ENCODE peak calls at places on chromosomes 1 and 21, in seven cellular contexts. One of them, this sample, is unnamed. For H3K36me3, the result is how much of the 10 kb centered on the place peaks cover.

GRCh38 chr21:44348861-44349260 is 4.6 kb upstream of the TRPM2 start:
- DNase-seq in GM06990: no peak
- DNase-seq in mammary epithelial cell: no peak
- DNase-seq in CD8-positive, alpha-beta memory T cell: no peak
- DNase-seq in OCI-LY7: no peak
- DNase-seq in fibroblast of lung: no peak
- DNase-seq in tibial artery: no peak
- DNase-seq in this sample: no peak

GRCh38 chr1:34781071-34781843 is at the start of gene GJB3:
- DNase-seq in GM06990: no peak
- DNase-seq in mammary epithelial cell: peak
- DNase-seq in CD8-positive, alpha-beta memory T cell: no peak
- DNase-seq in OCI-LY7: no peak
- DNase-seq in fibroblast of lung: no peak
- DNase-seq in tibial artery: peak
- DNase-seq in this sample: no peak

GRCh38 chr21:26964379-26964778 is 2.5 kb downstream of the ADAMTS5 start:
- DNase-seq in GM06990: no peak
- DNase-seq in mammary epithelial cell: no peak
- DNase-seq in CD8-positive, alpha-beta memory T cell: no peak
- DNase-seq in OCI-LY7: no peak
- DNase-seq in fibroblast of lung: peak
- DNase-seq in tibial artery: peak
- DNase-seq in this sample: no peak

GRCh38 chr1:99737016-99737415 is 29.4 kb downstream of the FRRS1 start:
- DNase-seq in GM06990: no peak
- DNase-seq in mammary epithelial cell: peak
- DNase-seq in CD8-positive, alpha-beta memory T cell: no peak
- DNase-seq in OCI-LY7: peak
- DNase-seq in fibroblast of lung: peak
- DNase-seq in tibial artery: no peak
- DNase-seq in this sample: peak

GRCh38 chr21:41232055-41232454 is 64.1 kb downstream of the BACE2 start:
- DNase-seq in GM06990: no peak
- DNase-seq in mammary epithelial cell: no peak
- DNase-seq in CD8-positive, alpha-beta memory T cell: no peak
- DNase-seq in OCI-LY7: no peak
- DNase-seq in fibroblast of lung: no peak
- DNase-seq in tibial artery: no peak
- DNase-seq in this sample: no peak

GRCh38 chr21:42125571-42126544 is 54.7 kb downstream of the UMODL1 start:
- DNase-seq in GM06990: no peak
- DNase-seq in mammary epithelial cell: no peak
- DNase-seq in CD8-positive, alpha-beta memory T cell: no peak
- DNase-seq in OCI-LY7: peak
- DNase-seq in fibroblast of lung: peak
- DNase-seq in tibial artery: no peak
- DNase-seq in this sample: no peak

GRCh38 chr21:45104560-45104959 is 30.2 kb downstream of the ADARB1 start:
- DNase-seq in GM06990: peak
- DNase-seq in mammary epithelial cell: peak
- DNase-seq in CD8-positive, alpha-beta memory T cell: no peak
- DNase-seq in OCI-LY7: no peak
- DNase-seq in fibroblast of lung: no peak
- DNase-seq in tibial artery: peak
- DNase-seq in this sample: no peak

GRCh38 chr1:39255212-39255611 is 50.7 kb downstream of the MACF1 start:
- DNase-seq in GM06990: no peak
- DNase-seq in mammary epithelial cell: no peak
- DNase-seq in CD8-positive, alpha-beta memory T cell: no peak
- DNase-seq in OCI-LY7: no peak
- DNase-seq in fibroblast of lung: no peak
- DNase-seq in tibial artery: no peak
- DNase-seq in this sample: no peak

GRCh38 chr1:147723691-147724323 is 36.6 kb downstream of the GJA5 start:
- DNase-seq in GM06990: no peak
- DNase-seq in mammary epithelial cell: peak
- DNase-seq in CD8-positive, alpha-beta memory T cell: no peak
- DNase-seq in OCI-LY7: peak
- DNase-seq in fibroblast of lung: peak
- DNase-seq in tibial artery: peak
- DNase-seq in this sample: no peak

GRCh38 chr1:169312084-169312954 is 55.3 kb downstream of the NME7 start:
- DNase-seq in GM06990: no peak
- DNase-seq in mammary epithelial cell: peak
- DNase-seq in CD8-positive, alpha-beta memory T cell: peak
- DNase-seq in OCI-LY7: no peak
- DNase-seq in fibroblast of lung: peak
- DNase-seq in tibial artery: no peak
- DNase-seq in this sample: no peak

GRCh38 chr1:151985270-151985669 is 8.4 kb downstream of the S100A10 start:
- DNase-seq in GM06990: no peak
- DNase-seq in mammary epithelial cell: no peak
- DNase-seq in CD8-positive, alpha-beta memory T cell: no peak
- DNase-seq in OCI-LY7: no peak
- DNase-seq in fibroblast of lung: no peak
- DNase-seq in tibial artery: no peak
- DNase-seq in this sample: no peak

GRCh38 chr1:28026329-28026728 is 62.1 kb downstream of the EYA3 start:
- DNase-seq in GM06990: no peak
- DNase-seq in mammary epithelial cell: no peak
- DNase-seq in CD8-positive, alpha-beta memory T cell: no peak
- DNase-seq in OCI-LY7: no peak
- DNase-seq in fibroblast of lung: no peak
- DNase-seq in tibial artery: no peak
- DNase-seq in this sample: no peak

GRCh38 chr1:108142773-108143394 is 57.3 kb downstream of the SLC25A24 start:
- DNase-seq in GM06990: no peak
- DNase-seq in mammary epithelial cell: peak
- DNase-seq in CD8-positive, alpha-beta memory T cell: no peak
- DNase-seq in OCI-LY7: no peak
- DNase-seq in fibroblast of lung: peak
- DNase-seq in tibial artery: no peak
- DNase-seq in this sample: no peak

GRCh38 chr21:38567577-38568360 is 69.5 kb upstream of the ERG start:
- DNase-seq in GM06990: no peak
- DNase-seq in mammary epithelial cell: no peak
- DNase-seq in CD8-positive, alpha-beta memory T cell: no peak
- DNase-seq in OCI-LY7: no peak
- DNase-seq in fibroblast of lung: peak
- DNase-seq in tibial artery: no peak
- DNase-seq in this sample: no peak

GRCh38 chr1:117919376-117919775 is 10.0 kb downstream of the GDAP2 start:
- DNase-seq in GM06990: no peak
- DNase-seq in mammary epithelial cell: no peak
- DNase-seq in CD8-positive, alpha-beta memory T cell: no peak
- DNase-seq in OCI-LY7: no peak
- DNase-seq in fibroblast of lung: peak
- DNase-seq in tibial artery: no peak
- DNase-seq in this sample: no peak

GRCh38 chr1:3771108-3772026 is 1.2 kb upstream of the SMIM1 start:
- DNase-seq in GM06990: no peak
- DNase-seq in mammary epithelial cell: no peak
- DNase-seq in CD8-positive, alpha-beta memory T cell: no peak
- DNase-seq in OCI-LY7: no peak
- DNase-seq in fibroblast of lung: no peak
- DNase-seq in tibial artery: no peak
- DNase-seq in this sample: no peak

GRCh38 chr21:19523731-19524130 is 1120.1 kb upstream of the TMPRSS15 start:
- DNase-seq in GM06990: no peak
- DNase-seq in mammary epithelial cell: no peak
- DNase-seq in CD8-positive, alpha-beta memory T cell: no peak
- DNase-seq in OCI-LY7: no peak
- DNase-seq in fibroblast of lung: no peak
- DNase-seq in tibial artery: no peak
- DNase-seq in this sample: no peak

GRCh38 chr1:25472494-25472893 is 41.8 kb downstream of the MACO1 start:
- DNase-seq in GM06990: no peak
- DNase-seq in mammary epithelial cell: no peak
- DNase-seq in CD8-positive, alpha-beta memory T cell: no peak
- DNase-seq in OCI-LY7: no peak
- DNase-seq in fibroblast of lung: no peak
- DNase-seq in tibial artery: no peak
- DNase-seq in this sample: no peak

GRCh38 chr1:66137235-66137634 is 344.5 kb downstream of the PDE4B start:
- DNase-seq in GM06990: no peak
- DNase-seq in mammary epithelial cell: no peak
- DNase-seq in CD8-positive, alpha-beta memory T cell: no peak
- DNase-seq in OCI-LY7: no peak
- DNase-seq in fibroblast of lung: no peak
- DNase-seq in tibial artery: no peak
- DNase-seq in this sample: no peak

GRCh38 chr21:39661121-39661520 is 48.4 kb downstream of the B3GALT5 start:
- DNase-seq in GM06990: no peak
- DNase-seq in mammary epithelial cell: no peak
- DNase-seq in CD8-positive, alpha-beta memory T cell: no peak
- DNase-seq in OCI-LY7: no peak
- DNase-seq in fibroblast of lung: no peak
- DNase-seq in tibial artery: no peak
- DNase-seq in this sample: no peak

GRCh38 chr21:39658066-39658465 is 45.3 kb downstream of the B3GALT5 start:
- DNase-seq in GM06990: no peak
- DNase-seq in mammary epithelial cell: no peak
- DNase-seq in CD8-positive, alpha-beta memory T cell: no peak
- DNase-seq in OCI-LY7: no peak
- DNase-seq in fibroblast of lung: no peak
- DNase-seq in tibial artery: no peak
- DNase-seq in this sample: no peak

GRCh38 chr21:39660596-39660995 is 47.9 kb downstream of the B3GALT5 start:
- DNase-seq in GM06990: no peak
- DNase-seq in mammary epithelial cell: peak
- DNase-seq in CD8-positive, alpha-beta memory T cell: no peak
- DNase-seq in OCI-LY7: no peak
- DNase-seq in fibroblast of lung: peak
- DNase-seq in tibial artery: no peak
- DNase-seq in this sample: no peak

GRCh38 chr21:39660191-39660590 is 47.5 kb downstream of the B3GALT5 start:
- DNase-seq in GM06990: no peak
- DNase-seq in mammary epithelial cell: no peak
- DNase-seq in CD8-positive, alpha-beta memory T cell: no peak
- DNase-seq in OCI-LY7: no peak
- DNase-seq in fibroblast of lung: peak
- DNase-seq in tibial artery: no peak
- DNase-seq in this sample: no peak

DNA sequence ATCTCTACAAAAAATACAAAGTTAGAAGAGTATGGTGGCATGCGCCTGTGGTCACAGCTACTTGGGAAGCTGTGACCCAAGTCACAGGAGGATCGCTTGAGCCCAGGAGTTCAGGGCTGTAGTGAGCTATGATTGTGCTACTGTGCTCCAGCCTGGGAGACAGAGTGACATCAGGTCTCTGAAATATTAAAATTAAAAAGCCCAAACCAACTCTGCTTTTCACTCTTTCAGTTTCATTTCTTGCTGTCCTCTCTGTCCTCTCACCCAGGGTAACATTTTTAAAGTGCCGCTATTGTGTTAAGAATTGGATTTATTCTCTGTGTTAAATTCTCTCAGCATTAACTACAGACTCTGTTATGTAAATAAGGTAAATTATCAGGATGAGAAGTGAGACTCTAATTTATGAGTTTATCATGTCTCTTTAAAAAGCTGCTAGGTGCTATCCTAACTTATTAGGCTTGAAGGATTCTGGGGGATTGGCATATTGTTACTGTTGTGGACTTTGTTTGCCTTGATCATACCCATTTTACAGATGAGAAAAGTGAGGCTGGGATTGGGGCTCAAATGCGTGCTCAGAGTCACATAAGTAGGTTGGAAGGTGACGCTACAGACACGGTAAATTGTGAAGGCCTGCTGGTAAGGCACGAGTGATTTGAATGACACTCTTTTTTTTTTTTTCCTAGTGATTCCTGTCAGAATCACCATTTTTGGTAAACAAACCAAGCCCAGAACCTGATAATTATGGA is 46.5 kb downstream of the B3GALT5 start:
- DNase-seq in GM06990: no peak
- DNase-seq in mammary epithelial cell: no peak
- DNase-seq in CD8-positive, alpha-beta memory T cell: no peak
- DNase-seq in OCI-LY7: no peak
- DNase-seq in fibroblast of lung: no peak
- DNase-seq in tibial artery: no peak
- DNase-seq in this sample: no peak
- H3K36me3 ChIP-seq in GM06990: under half
- H3K36me3 ChIP-seq in mammary epithelial cell: under half
- H3K36me3 ChIP-seq in CD8-positive, alpha-beta memory T cell: under half
- H3K36me3 ChIP-seq in OCI-LY7: under half
- H3K36me3 ChIP-seq in fibroblast of lung: under half
- H3K36me3 ChIP-seq in tibial artery: under half
- H3K36me3 ChIP-seq in this sample: under half

GRCh38 chr1:30753660-30754123 is 3.9 kb downstream of the LAPTM5 start:
- DNase-seq in GM06990: no peak
- DNase-seq in mammary epithelial cell: no peak
- DNase-seq in CD8-positive, alpha-beta memory T cell: no peak
- DNase-seq in OCI-LY7: peak
- DNase-seq in fibroblast of lung: no peak
- DNase-seq in tibial artery: no peak
- DNase-seq in this sample: no peak
- H3K4me3 ChIP-seq in GM06990: peak
- H3K4me3 ChIP-seq in mammary epithelial cell: no peak
- H3K4me3 ChIP-seq in CD8-positive, alpha-beta memory T cell: peak
- H3K4me3 ChIP-seq in OCI-LY7: peak
- H3K4me3 ChIP-seq in fibroblast of lung: no peak
- H3K4me3 ChIP-seq in tibial artery: no peak
- H3K4me3 ChIP-seq in this sample: no peak

GRCh38 chr1:178774263-178774662 is 49.2 kb downstream of the RALGPS2 start:
- DNase-seq in GM06990: no peak
- DNase-seq in mammary epithelial cell: no peak
- DNase-seq in CD8-positive, alpha-beta memory T cell: no peak
- DNase-seq in OCI-LY7: peak
- DNase-seq in fibroblast of lung: peak
- DNase-seq in tibial artery: no peak
- DNase-seq in this sample: no peak
- H3K36me3 ChIP-seq in GM06990: under half
- H3K36me3 ChIP-seq in mammary epithelial cell: under half
- H3K36me3 ChIP-seq in CD8-positive, alpha-beta memory T cell: under half
- H3K36me3 ChIP-seq in OCI-LY7: half or more
- H3K36me3 ChIP-seq in fibroblast of lung: under half
- H3K36me3 ChIP-seq in tibial artery: under half
- H3K36me3 ChIP-seq in this sample: under half

GRCh38 chr1:32885691-32886011 is 640 bp upstream of the HPCA start:
- DNase-seq in GM06990: no peak
- DNase-seq in mammary epithelial cell: no peak
- DNase-seq in CD8-positive, alpha-beta memory T cell: no peak
- DNase-seq in OCI-LY7: no peak
- DNase-seq in fibroblast of lung: no peak
- DNase-seq in tibial artery: no peak
- DNase-seq in this sample: no peak

GRCh38 chr1:32884726-32885125 is 1.6 kb upstream of the HPCA start:
- DNase-seq in GM06990: no peak
- DNase-seq in mammary epithelial cell: no peak
- DNase-seq in CD8-positive, alpha-beta memory T cell: no peak
- DNase-seq in OCI-LY7: no peak
- DNase-seq in fibroblast of lung: no peak
- DNase-seq in tibial artery: no peak
- DNase-seq in this sample: no peak

GRCh38 chr1:32887623-32888022 is 1.3 kb downstream of the HPCA start:
- DNase-seq in GM06990: no peak
- DNase-seq in mammary epithelial cell: no peak
- DNase-seq in CD8-positive, alpha-beta memory T cell: no peak
- DNase-seq in OCI-LY7: no peak
- DNase-seq in fibroblast of lung: no peak
- DNase-seq in tibial artery: no peak
- DNase-seq in this sample: no peak

GRCh38 chr1:32886828-32887414 is 630 bp downstream of the HPCA start:
- DNase-seq in GM06990: no peak
- DNase-seq in mammary epithelial cell: no peak
- DNase-seq in CD8-positive, alpha-beta memory T cell: no peak
- DNase-seq in OCI-LY7: no peak
- DNase-seq in fibroblast of lung: no peak
- DNase-seq in tibial artery: no peak
- DNase-seq in this sample: no peak

GRCh38 chr1:32886012-32886827 is at the start of gene HPCA:
- DNase-seq in GM06990: no peak
- DNase-seq in mammary epithelial cell: peak
- DNase-seq in CD8-positive, alpha-beta memory T cell: peak
- DNase-seq in OCI-LY7: no peak
- DNase-seq in fibroblast of lung: peak
- DNase-seq in tibial artery: no peak
- DNase-seq in this sample: peak
- H3K4me3 ChIP-seq in GM06990: no peak
- H3K4me3 ChIP-seq in mammary epithelial cell: no peak
- H3K4me3 ChIP-seq in CD8-positive, alpha-beta memory T cell: no peak
- H3K4me3 ChIP-seq in OCI-LY7: no peak
- H3K4me3 ChIP-seq in fibroblast of lung: no peak
- H3K4me3 ChIP-seq in tibial artery: no peak
- H3K4me3 ChIP-seq in this sample: peak